ENCODE peak calls at places on chromosomes 3 and 15, in ten cellular contexts. E, H, P, A, M, W, I, O, T and S are unnamed samples.

GRCh38 chr15:44633603-44634002 is 29.9 kb downstream of the SPG11 start:
- DNase-seq in O (no peak), W (no peak), T (no peak), M (no peak), P (no peak), I (no peak), H (peak; percentile 69), E (no peak), A (no peak), S (no peak)

GRCh38 chr3:106339551-106339950 is 470.7 kb upstream of the CBLB start:
- DNase-seq in H (peak; percentile 26), E (no peak), A (no peak), O (no peak), P (no peak), W (no peak), T (no peak), I (no peak), M (no peak), S (no peak)

GRCh38 chr3:159852256-159852655 is 136.4 kb upstream of the IL12A start:
- DNase-seq in M (no peak), E (no peak), T (no peak), W (no peak), I (no peak), A (no peak), O (no peak), H (no peak), P (no peak), S (no peak)

GRCh38 chr3:62811119-62811518 is 64.1 kb downstream of the CADPS start:
- DNase-seq in I (no peak), T (no peak), H (peak; percentile 13), M (no peak), E (no peak), P (no peak), A (no peak), W (no peak), O (no peak), S (no peak)

GRCh38 chr15:31216210-31216911 is 110.3 kb upstream of the KLF13 start:
- DNase-seq in E (peak; percentile 83), H (peak; percentile 46), O (peak; percentile 98), W (peak; percentile 80), A (peak; percentile 47), I (peak; percentile 97), T (peak; percentile 18), P (peak; percentile 97), M (no peak), S (peak; percentile 97)

GRCh38 chr3:11601446-11602241 is 42.1 kb downstream of the VGLL4 start:
- DNase-seq in A (no peak), I (no peak), H (peak; percentile 88), O (peak; percentile 87), T (no peak), P (no peak), M (no peak), W (no peak), E (peak; percentile 92), S (peak; percentile 80)

GRCh38 chr15:74278269-74278668 is 42.1 kb downstream of the CCDC33 start:
- DNase-seq in O (no peak), I (no peak), A (no peak), E (no peak), M (no peak), W (no peak), H (no peak), P (no peak), T (no peak), S (no peak)

GRCh38 chr3:97719156-97719821 is 45.3 kb upstream of the ARL6 start:
- DNase-seq in H (peak; percentile 80), A (peak; percentile 84), W (peak; percentile 79), I (peak; percentile 66), O (peak; percentile 78), T (peak; percentile 49), E (peak; percentile 61), P (peak; percentile 48), M (peak; percentile 50), S (no peak)

GRCh38 chr3:179733797-179734196 is 81.0 kb downstream of the USP13 start:
- DNase-seq in H (no peak), A (no peak), I (no peak), W (no peak), P (no peak), T (no peak), M (no peak), E (no peak), O (no peak), S (no peak)

GRCh38 chr3:150523538-150523937 is 22.8 kb downstream of the SERP1 start:
- DNase-seq in W (no peak), O (no peak), A (peak; percentile 8), T (no peak), P (no peak), E (no peak), H (no peak), I (no peak), M (no peak), S (no peak)

GRCh38 chr3:150508401-150508800 is 37.9 kb downstream of the SERP1 start:
- DNase-seq in I (no peak), T (no peak), A (no peak), O (no peak), E (no peak), P (no peak), M (no peak), H (no peak), W (no peak), S (no peak)

GRCh38 chr15:60328852-60329443 is 68.8 kb downstream of the ANXA2 start:
- DNase-seq in E (peak; percentile 19), P (no peak), O (no peak), W (peak; percentile 41), A (peak; percentile 39), H (peak; percentile 63), M (no peak), T (peak; percentile 26), I (no peak), S (no peak)

GRCh38 chr15:66938114-66938830 is 127.1 kb upstream of the SMAD3 start:
- DNase-seq in O (no peak), I (peak; percentile 57), E (no peak), A (no peak), P (no peak), T (no peak), H (no peak), M (no peak), W (no peak), S (no peak)

GRCh38 chr3:12496453-12496761 is 12.1 kb downstream of the TSEN2 start:
- DNase-seq in E (no peak), M (no peak), H (no peak), I (no peak), T (no peak), O (no peak), W (no peak), P (no peak), A (no peak), S (no peak)

GRCh38 chr15:75723171-75723846 is 10.7 kb upstream of the CSPG4 start:
- DNase-seq in A (no peak), E (no peak), W (no peak), M (no peak), H (peak; percentile 36), O (peak; percentile 35), I (peak; percentile 76), P (no peak), T (no peak), S (peak; percentile 43)
- H3K4me1 ChIP-seq in A (no peaks in the 10 kb centered on the region), E (no peaks in the 10 kb centered on the region), W (no peaks in the 10 kb centered on the region), M (no peaks in the 10 kb centered on the region), H (peaks cover 4% of the 10 kb centered on the region), O (peaks cover 8% of the 10 kb centered on the region), I (peaks cover 2% of the 10 kb centered on the region), P (peaks cover 19% of the 10 kb centered on the region), T (no peaks in the 10 kb centered on the region), S (peaks cover 28% of the 10 kb centered on the region)

DNA sequence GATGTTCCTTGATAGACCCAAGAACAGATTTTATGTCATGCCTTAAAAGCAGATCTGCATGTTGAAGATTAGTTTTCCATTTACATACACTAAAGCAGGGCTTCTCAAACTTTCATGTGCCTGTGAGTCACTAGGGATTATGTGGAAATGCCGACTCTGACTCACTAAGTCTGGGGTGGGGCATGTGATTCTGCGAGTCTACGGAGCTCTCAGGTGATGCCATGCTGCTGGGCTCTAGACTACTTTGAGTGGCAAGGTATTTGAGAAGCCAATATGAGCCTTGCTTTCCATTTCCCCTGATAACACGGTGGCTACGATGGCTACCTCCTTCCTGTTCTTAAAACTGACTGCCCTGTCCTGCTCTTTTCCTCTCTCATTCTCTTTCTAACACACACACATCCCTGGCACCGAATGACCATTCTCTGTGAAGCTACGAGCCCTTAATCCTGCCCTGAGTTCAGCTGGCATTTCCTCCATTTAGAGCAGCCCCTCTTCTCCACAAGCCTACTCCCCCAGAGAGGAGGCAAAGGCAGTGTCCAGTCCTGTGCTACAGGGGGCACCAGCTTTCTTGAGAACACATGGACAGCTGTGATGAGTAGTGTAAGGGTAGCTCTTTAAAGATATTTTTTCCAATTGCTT is 39.7 kb upstream of the PYGO1 start:
- DNase-seq in O (no peak), T (no peak), W (no peak), M (peak; percentile 94), I (no peak), A (no peak), E (no peak), P (peak; percentile 80), H (peak; percentile 93), S (no peak)
- H3K27ac ChIP-seq in O (no peak overlapping the region), T (no peak overlapping the region), W (no peak overlapping the region), M (peak overlapping the region; percentile 29), I (no peak overlapping the region), A (peak overlapping the region; percentile 28), E (no peak overlapping the region), P (no peak overlapping the region), H (no peak overlapping the region), S (no peak overlapping the region)

DNA sequence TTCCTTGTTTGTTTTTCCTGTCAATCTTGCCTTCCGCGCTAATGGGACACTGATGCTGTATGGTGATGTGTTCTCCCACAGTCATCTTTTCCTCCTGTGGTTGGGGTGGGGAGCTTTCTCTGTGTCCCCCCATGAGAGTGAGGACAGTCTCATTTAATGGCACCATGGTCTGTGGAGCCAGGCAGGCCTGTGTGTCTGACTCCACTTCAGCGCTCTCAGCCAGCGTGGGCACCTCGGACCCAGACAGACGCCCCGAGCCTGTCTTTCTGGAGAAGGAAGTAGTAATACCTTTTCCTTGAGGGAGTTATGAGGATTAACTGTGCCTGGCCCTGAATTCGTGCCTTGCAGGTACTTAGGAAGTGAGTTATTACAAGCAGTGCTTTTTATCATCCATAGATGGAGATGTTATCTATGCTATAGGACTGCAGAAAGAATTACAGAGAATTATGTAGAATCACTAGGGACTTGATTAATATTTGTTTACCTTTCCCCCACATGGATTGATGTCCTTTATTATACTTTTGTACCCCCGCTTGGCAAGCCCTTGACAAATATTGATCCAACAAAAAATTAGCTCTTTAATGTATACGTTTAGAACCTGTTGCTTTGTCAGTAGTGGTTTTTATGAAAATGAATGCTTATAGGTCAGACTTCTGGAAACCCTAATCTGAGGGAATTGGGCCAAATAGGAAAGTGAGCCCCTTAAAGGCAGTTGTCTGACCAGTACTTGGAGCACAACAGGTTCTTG is 152.4 kb downstream of the PGPEP1L start:
- DNase-seq in P (no peak), M (no peak), W (no peak), E (no peak), I (no peak), O (no peak), A (no peak), H (no peak), T (no peak), S (no peak)
- H3K4me1 ChIP-seq in P (peaks cover 81% of the 10 kb centered on the region), M (peaks cover 88% of the 10 kb centered on the region), W (peaks cover 54% of the 10 kb centered on the region), E (peaks cover 31% of the 10 kb centered on the region), I (no peaks in the 10 kb centered on the region), O (peaks cover 21% of the 10 kb centered on the region), A (peaks cover 19% of the 10 kb centered on the region), H (peaks cover 76% of the 10 kb centered on the region), T (peaks cover 33% of the 10 kb centered on the region), S (peaks cover 50% of the 10 kb centered on the region)

DNA sequence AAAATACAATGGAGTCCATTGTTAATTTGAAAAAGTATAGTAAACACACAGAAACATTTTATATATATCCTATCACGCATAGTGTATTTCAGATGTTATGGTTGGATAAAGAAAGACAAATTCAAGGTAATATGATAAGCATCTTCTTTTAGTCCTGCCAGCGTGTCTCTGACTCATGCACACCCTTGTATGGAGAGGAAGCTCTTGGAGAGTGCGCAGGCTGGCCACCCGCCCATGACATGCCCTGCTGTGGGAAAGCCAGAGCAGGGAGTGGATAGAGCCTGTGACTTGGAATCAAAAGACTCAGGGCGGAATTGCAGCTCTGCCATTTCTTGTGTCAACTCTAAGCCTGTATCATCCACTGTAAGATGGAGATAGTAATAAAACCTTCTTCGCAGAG is 23.0 kb upstream of the COPG1 start:
- DNase-seq in A (no peak), T (no peak), O (peak; percentile 90), E (no peak), P (peak; percentile 86), M (peak; percentile 76), H (peak; percentile 98), W (no peak), I (peak; percentile 35), S (peak; percentile 84)
- H3K27ac ChIP-seq in A (no peak overlapping the region), T (no peak overlapping the region), O (peak overlapping the region; percentile 87), E (no peak overlapping the region), P (peak overlapping the region; percentile 89), M (peak overlapping the region; percentile 93), H (peak overlapping the region; percentile 89), W (no peak overlapping the region), I (no peak overlapping the region), S (peak overlapping the region; percentile 74)